ENCODE peak calls at places on chromosomes 11 and 22, in five cellular contexts. E is tibial artery, J is cardiac muscle cell, L is K562, W is PC-9. P is an unnamed sample.
A peak's percentile ranks its signal among the peaks of the same experiment; 100 is the strongest.

GRCh38 chr11:124297921-124298320 is 15.8 kb downstream of the OR8D1 start:
- DNase-seq in E (no peak), J (no peak), L (no peak), W (no peak), P (no peak)

GRCh38 chr11:101446238-101446637 is 137.6 kb downstream of the TRPC6 start:
- DNase-seq in E (no peak), J (no peak), L (no peak), W (no peak), P (no peak)

GRCh38 chr22:37999640-38000272 is 15.4 kb upstream of the SOX10 start:
- DNase-seq in E (no peak), J (no peak), L (peak; percentile 23), W (peak; percentile 82), P (no peak)

GRCh38 chr11:13972958-13973357 is 10.4 kb downstream of the SPON1 start:
- DNase-seq in E (no peak), J (no peak), L (no peak), W (no peak), P (no peak)

GRCh38 chr22:50112151-50113118 is 22.6 kb downstream of the MOV10L1 start:
- DNase-seq in E (no peak), J (no peak), L (no peak), W (no peak), P (no peak)

GRCh38 chr11:721913-722811 is 16.1 kb downstream of the EPS8L2 start:
- DNase-seq in E (peak; percentile 71), J (no peak), L (peak; percentile 43), W (no peak), P (no peak)

GRCh38 chr22:50303848-50304527 is 3.5 kb downstream of the PLXNB2 start:
- DNase-seq in E (peak; percentile 84), J (peak; percentile 49), L (peak; percentile 41), W (peak; percentile 95), P (no peak)

GRCh38 chr11:86805873-86806310 is 5.5 kb downstream of the PRSS23 start:
- DNase-seq in E (no peak), J (no peak), L (no peak), W (no peak), P (no peak)

GRCh38 chr11:126282361-126282741 is 542 bp upstream of the TIRAP start:
- DNase-seq in E (peak; percentile 74), J (peak; percentile 35), L (peak; percentile 37), W (peak; percentile 28), P (no peak)

GRCh38 chr11:23765862-23766261 is 731.0 kb upstream of the LUZP2 start:
- DNase-seq in E (no peak), J (no peak), L (no peak), W (no peak), P (no peak)

GRCh38 chr11:57885298-57886035 is 123.9 kb downstream of the CTNND1 start:
- DNase-seq in E (no peak), J (peak; percentile 66), L (no peak), W (no peak), P (no peak)

GRCh38 chr11:13101836-13102574 is 92.9 kb downstream of the RASSF10 start:
- DNase-seq in E (no peak), J (no peak), L (no peak), W (no peak), P (no peak)

GRCh38 chr11:72144807-72145565 is 9.5 kb downstream of the FOLR3 start:
- DNase-seq in E (no peak), J (no peak), L (no peak), W (peak; percentile 63), P (no peak)

GRCh38 chr11:130449996-130450419 is 1.6 kb downstream of the ADAMTS15 start:
- DNase-seq in E (peak; percentile 98), J (peak; percentile 95), L (peak; percentile 36), W (no peak), P (no peak)

GRCh38 chr11:8263109-8263768 is 439 bp downstream of the LMO1 start:
- DNase-seq in E (peak; percentile 58), J (peak; percentile 55), L (no peak), W (no peak), P (no peak)

GRCh38 chr22:47352920-47353700 is 590.7 kb downstream of the TBC1D22A start:
- DNase-seq in E (no peak), J (no peak), L (no peak), W (no peak), P (no peak)

GRCh38 chr22:37220543-37220968 is 8.3 kb upstream of the SSTR3 start:
- DNase-seq in E (no peak), J (no peak), L (no peak), W (no peak), P (no peak)

GRCh38 chr11:569273-569885 is 6.9 kb upstream of the PHRF1 start:
- DNase-seq in E (no peak), J (no peak), L (no peak), W (no peak), P (no peak)

GRCh38 chr11:65445604-65446445 is 23.2 kb downstream of the NEAT1 start:
- DNase-seq in E (peak; percentile 83), J (no peak), L (no peak), W (no peak), P (no peak)

GRCh38 chr11:19739872-19740271 is 27.2 kb downstream of the NAV2 start:
- DNase-seq in E (no peak), J (peak; percentile 40), L (no peak), W (no peak), P (no peak)

GRCh38 chr11:68546555-68546954 is 86.0 kb downstream of the PPP6R3 start:
- DNase-seq in E (no peak), J (no peak), L (no peak), W (no peak), P (no peak)

GRCh38 chr11:12111482-12112149 is 1.2 kb downstream of the MICAL2 start:
- DNase-seq in E (peak; percentile 82), J (no peak), L (no peak), W (no peak), P (no peak)

GRCh38 chr22:47288640-47289039 is 526.2 kb downstream of the TBC1D22A start:
- DNase-seq in E (peak; percentile 62), J (no peak), L (no peak), W (no peak), P (no peak)

GRCh38 chr22:23250424-23251363 is 70.4 kb downstream of the BCR start:
- DNase-seq in E (no peak), J (no peak), L (peak; percentile 69), W (no peak), P (no peak)

GRCh38 chr11:17528906-17529813 is 15.1 kb downstream of the USH1C start:
- DNase-seq in E (no peak), J (no peak), L (no peak), W (no peak), P (no peak)

GRCh38 chr11:13984616-13985474 is 22.3 kb downstream of the SPON1 start:
- DNase-seq in E (no peak), J (peak; percentile 50), L (no peak), W (no peak), P (no peak)

GRCh38 chr11:63274776-63275175 is 31.4 kb upstream of the SLC22A25 start:
- DNase-seq in E (no peak), J (no peak), L (peak; percentile 8), W (no peak), P (no peak)

GRCh38 chr11:111414267-111414931 is 35.3 kb upstream of the POU2AF1 start:
- DNase-seq in E (no peak), J (no peak), L (no peak), W (no peak), P (peak; percentile 88)

GRCh38 chr11:44858796-44859527 is 91.7 kb downstream of the TP53I11 start:
- DNase-seq in E (no peak), J (no peak), L (no peak), W (no peak), P (no peak)

GRCh38 chr22:31229402-31230140 is 17.5 kb downstream of the LIMK2 start:
- DNase-seq in E (no peak), J (no peak), L (no peak), W (no peak), P (no peak)
- TF ChIP-seq CTCF in E (no peak), J (no peak), L (no peak), W (no peak), P (no peak)

DNA sequence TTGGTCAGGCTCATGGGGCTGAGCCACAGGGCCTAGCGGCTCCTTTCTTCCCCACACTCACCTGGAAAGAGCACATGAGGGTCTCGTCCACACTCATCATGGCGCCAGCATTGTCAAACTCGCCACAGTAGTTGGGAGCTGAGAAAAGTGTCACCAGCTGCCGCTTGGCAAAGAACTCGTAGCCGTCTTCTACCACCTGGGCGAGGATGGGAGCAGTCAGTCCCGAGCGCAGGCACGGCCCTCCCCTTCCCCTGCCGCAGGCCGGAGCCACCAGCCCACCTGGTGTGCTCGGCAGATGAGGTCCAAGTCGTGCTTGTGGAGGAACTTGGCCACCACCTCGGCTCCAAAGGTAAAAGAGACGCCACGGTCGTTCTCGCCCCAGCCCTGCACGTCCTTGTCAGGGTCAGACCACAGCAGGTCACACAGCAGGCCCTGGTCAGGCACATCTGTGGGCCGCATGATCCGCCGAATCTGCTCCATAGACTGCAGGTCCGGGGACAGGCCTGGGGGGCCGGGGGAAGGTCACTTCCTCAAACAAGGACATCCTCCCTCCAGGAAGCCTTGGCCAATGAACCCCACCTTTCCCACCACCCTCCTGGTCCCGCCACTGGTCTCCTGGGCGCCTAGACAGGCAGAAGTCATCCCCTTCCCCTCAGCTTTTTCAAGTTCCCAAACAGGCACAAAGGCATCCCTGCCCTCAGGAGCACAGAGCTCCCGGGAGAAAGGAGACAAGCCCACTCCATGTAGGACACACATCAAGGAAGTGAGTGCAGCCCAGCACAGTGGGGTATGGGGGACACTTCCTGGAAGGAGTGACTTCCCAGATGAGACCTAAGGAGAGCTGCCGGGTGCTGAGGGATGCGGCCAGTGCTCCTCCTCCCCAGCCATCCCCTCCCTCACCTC is 2.7 kb downstream of the PPP1CA start:
- DNase-seq in E (no peak), J (no peak), L (peak; percentile 11), W (no peak), P (no peak)
- H3K4me3 ChIP-seq in E (no peak overlapping the region), J (no peak overlapping the region), L (no peak overlapping the region), W (no peak overlapping the region), P (no peak overlapping the region)

GRCh38 chr22:17748555-17749353 is 25.5 kb downstream of the BID start:
- DNase-seq in E (no peak), J (peak; percentile 27), L (peak; percentile 51), W (no peak), P (no peak)
- TF ChIP-seq CTCF in E (no peak), J (peak; percentile 27), L (no peak), W (no peak), P (no peak)

DNA sequence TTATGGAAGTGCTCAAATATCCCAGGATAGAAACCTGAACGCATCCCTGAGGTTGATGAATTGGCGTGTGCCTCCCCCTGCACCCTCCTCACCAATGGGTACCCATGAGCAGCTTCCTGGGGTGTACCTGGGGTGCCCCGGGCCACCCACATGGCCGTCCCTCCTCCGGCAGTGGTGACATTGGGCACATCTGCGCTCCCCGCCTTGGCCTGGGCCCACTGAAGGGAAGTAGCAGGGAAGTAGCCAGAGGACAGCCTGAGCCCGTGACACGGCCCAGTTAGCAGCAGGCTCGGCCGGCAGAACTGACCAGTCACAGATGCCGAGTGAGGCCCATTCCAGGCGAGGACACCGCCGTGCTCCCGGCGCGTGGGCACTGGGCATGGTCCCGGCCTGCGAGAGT is 16.7 kb downstream of the MRPL23 start:
- DNase-seq in E (peak; percentile 6), J (no peak), L (no peak), W (no peak), P (no peak)
- H3K4me3 ChIP-seq in E (no peak overlapping the region), J (no peak overlapping the region), L (no peak overlapping the region), W (no peak overlapping the region), P (no peak overlapping the region)

GRCh38 chr11:67449116-67449844 is 3.2 kb downstream of the GPR152 start:
- DNase-seq in E (no peak), J (no peak), L (no peak), W (no peak), P (no peak)
- TF ChIP-seq CTCF in E (no peak), J (no peak), L (no peak), W (no peak), P (no peak)